ENCODE peak calls at places on chromosomes 13 and 19, in nine cellular contexts. P is upper lobe of left lung; L is GM06990; O is hippocampal formation; C is CD8-positive, alpha-beta memory T cell; U is epithelial cell of proximal tubule; D is activated CD4-positive, alpha-beta T cell treated with anti-CD3 and anti-CD28 coated beads, Interleukin-2, amount 50 U/mL, for 1 hour; J is cardiac fibroblast; K is NCI-H1436. I is an unnamed sample.

GRCh38 chr13:50425772-50426171 is 410.5 kb downstream of the KCNRG start:
- DNase-seq in P (no peak), L (no peak), O (no peak), C (no peak), U (no peak), D (no peak), J (no peak), K (no peak), I (no peak)

GRCh38 chr19:19329199-19329598 is 8.6 kb downstream of the MAU2 start:
- DNase-seq in P (no peak), L (no peak), O (no peak), C (no peak), U (no peak), D (no peak), J (no peak), K (no peak), I (no peak)

GRCh38 chr19:5985098-5985783 is 7.3 kb upstream of the RANBP3 start:
- DNase-seq in P (no peak), L (no peak), O (no peak), C (no peak), U (peak), D (no peak), J (peak), K (no peak), I (no peak)

GRCh38 chr19:35249848-35250711 is 1.3 kb downstream of the LSR start:
- DNase-seq in P (peak), L (no peak), O (no peak), C (no peak), U (no peak), D (no peak), J (no peak), K (no peak), I (no peak)

GRCh38 chr19:23991170-23991569 is 76.5 kb downstream of the ZNF726 start:
- DNase-seq in P (no peak), L (no peak), O (no peak), C (no peak), U (no peak), D (no peak), J (no peak), K (no peak), I (no peak)

GRCh38 chr13:20828540-20829364 is 55.0 kb upstream of the EEF1AKMT1 start:
- DNase-seq in P (no peak), L (peak), O (peak), C (no peak), U (peak), D (peak), J (peak), K (no peak), I (no peak)

GRCh38 chr19:39890755-39891551 is 43.5 kb downstream of the FCGBP start:
- DNase-seq in P (peak), L (no peak), O (no peak), C (no peak), U (no peak), D (no peak), J (no peak), K (no peak), I (no peak)

GRCh38 chr19:6811906-6812305 is 39.4 kb downstream of the VAV1 start:
- DNase-seq in P (no peak), L (no peak), O (no peak), C (no peak), U (no peak), D (no peak), J (peak), K (no peak), I (no peak)

GRCh38 chr19:10995926-10996600 is 35.2 kb downstream of the SMARCA4 start:
- DNase-seq in P (peak), L (no peak), O (no peak), C (no peak), U (no peak), D (no peak), J (no peak), K (no peak), I (no peak)

GRCh38 chr13:93146584-93147292 is 79.9 kb upstream of the GPC6 start:
- DNase-seq in P (no peak), L (no peak), O (no peak), C (no peak), U (peak), D (no peak), J (peak), K (no peak), I (no peak)

GRCh38 chr19:1457031-1457739 is 7.3 kb downstream of the APC2 start:
- DNase-seq in P (peak), L (no peak), O (no peak), C (no peak), U (no peak), D (no peak), J (no peak), K (no peak), I (no peak)

GRCh38 chr13:112768795-112769411 is 79.1 kb downstream of the ATP11A start:
- DNase-seq in P (peak), L (no peak), O (no peak), C (peak), U (no peak), D (no peak), J (no peak), K (no peak), I (no peak)

GRCh38 chr19:11692127-11692790 is 46.5 kb downstream of the ZNF823 start:
- DNase-seq in P (no peak), L (no peak), O (no peak), C (no peak), U (peak), D (no peak), J (no peak), K (no peak), I (no peak)

GRCh38 chr19:56727731-56728130 is 56.2 kb upstream of the ZNF835 start:
- DNase-seq in P (no peak), L (no peak), O (peak), C (no peak), U (no peak), D (no peak), J (no peak), K (no peak), I (no peak)

GRCh38 chr19:39401549-39402416 is 4.9 kb upstream of the ZFP36 start:
- DNase-seq in P (no peak), L (peak), O (no peak), C (peak), U (peak), D (peak), J (peak), K (no peak), I (no peak)

GRCh38 chr19:55206664-55207500 is 2.4 kb downstream of the PTPRH start:
- DNase-seq in P (peak), L (no peak), O (no peak), C (no peak), U (no peak), D (no peak), J (peak), K (peak), I (peak)

GRCh38 chr13:90020536-90020935 is 1327.0 kb upstream of the MIR17HG start:
- DNase-seq in P (no peak), L (no peak), O (no peak), C (no peak), U (no peak), D (no peak), J (no peak), K (no peak), I (no peak)

GRCh38 chr13:23960566-23961156 is 63.4 kb upstream of the C1QTNF9B start:
- DNase-seq in P (no peak), L (no peak), O (peak), C (no peak), U (no peak), D (no peak), J (peak), K (no peak), I (no peak)

GRCh38 chr19:16283103-16283469 is 41.5 kb upstream of the KLF2 start:
- DNase-seq in P (no peak), L (no peak), O (no peak), C (no peak), U (no peak), D (no peak), J (no peak), K (no peak), I (no peak)

GRCh38 chr13:108213946-108214345 is 1.4 kb downstream of the LIG4 start:
- DNase-seq in P (no peak), L (no peak), O (no peak), C (no peak), U (no peak), D (no peak), J (no peak), K (peak), I (no peak)

GRCh38 chr19:11261902-11262839 is at the start of gene DOCK6:
- DNase-seq in P (peak), L (no peak), O (no peak), C (no peak), U (no peak), D (peak), J (no peak), K (no peak), I (peak)